ENCODE peak calls at places on chromosomes 6 and 20, in four cellular contexts. K is GM12878, I is K562, G is HepG2. Y is an unnamed sample.
A peak's percentile ranks its signal among the peaks of the same experiment; 100 is the strongest.

GRCh38 chr6:130865793-130866192 is 38.6 kb downstream of the SMLR1 start:
- DNase-seq in G (no peak), K (no peak), I (no peak), Y (no peak)

GRCh38 chr20:13041574-13042457 is 33.0 kb downstream of the SPTLC3 start:
- DNase-seq in K (no peak), I (no peak), G (no peak), Y (no peak)

GRCh38 chr6:124536792-124537191 is 425.4 kb upstream of the RNF217 start:
- DNase-seq in I (no peak), G (no peak), K (no peak), Y (no peak)

GRCh38 chr6:133939778-133940667 is 13.0 kb upstream of the TBPL1 start:
- DNase-seq in G (peak; percentile 32), K (no peak), I (peak; percentile 46), Y (no peak)

GRCh38 chr20:10728873-10729670 is 55.3 kb upstream of the JAG1 start:
- DNase-seq in G (no peak), I (no peak), K (no peak), Y (no peak)

GRCh38 chr20:44431118-44431501 is 44.6 kb upstream of the TTPAL start:
- DNase-seq in G (no peak), I (no peak), K (no peak), Y (no peak)

GRCh38 chr6:95203153-95203754 is 374.1 kb upstream of the MANEA start:
- DNase-seq in G (peak; percentile 10), K (no peak), I (peak; percentile 8), Y (peak; percentile 78)

GRCh38 chr20:54013397-54013941 is 56.9 kb downstream of the BCAS1 start:
- DNase-seq in K (no peak), I (no peak), G (no peak), Y (no peak)

GRCh38 chr6:113763883-113764282 is 93.3 kb upstream of the MARCKS start:
- DNase-seq in K (peak; percentile 72), I (no peak), G (no peak), Y (no peak)

GRCh38 chr6:1613631-1614447 is 4.1 kb downstream of the FOXC1 start:
- DNase-seq in G (no peak), K (no peak), I (no peak), Y (peak; percentile 90)

GRCh38 chr6:20159781-20160540 is 52.3 kb downstream of the MBOAT1 start:
- DNase-seq in I (no peak), K (no peak), G (no peak), Y (no peak)

GRCh38 chr6:2643935-2644539 is 106.7 kb downstream of the MYLK4 start:
- DNase-seq in G (no peak), I (no peak), K (no peak), Y (no peak)

GRCh38 chr20:18831830-18832229 is 18.2 kb downstream of the SCP2D1 start:
- DNase-seq in G (no peak), K (no peak), I (no peak), Y (no peak)

GRCh38 chr6:159852877-159853276 is 37.9 kb upstream of the MAS1 start:
- DNase-seq in K (no peak), G (no peak), I (no peak), Y (peak; percentile 43)

GRCh38 chr6:41451039-41451438 is 95.1 kb upstream of the FOXP4 start:
- DNase-seq in G (no peak), I (peak; percentile 57), K (no peak), Y (peak; percentile 68)

GRCh38 chr6:18586133-18586532 is 199.0 kb downstream of the RNF144B start:
- DNase-seq in K (no peak), I (no peak), G (no peak), Y (no peak)

GRCh38 chr6:158808918-158809678 is 10.1 kb downstream of the EZR start:
- DNase-seq in K (peak; percentile 80), I (no peak), G (peak; percentile 78), Y (no peak)

GRCh38 chr6:25175216-25175615 is 104.0 kb upstream of the CARMIL1 start:
- DNase-seq in I (no peak), K (no peak), G (no peak), Y (no peak)

GRCh38 chr6:57021086-57021720 is 25.3 kb upstream of the KIAA1586 start:
- DNase-seq in K (no peak), G (peak; percentile 46), I (peak; percentile 56), Y (peak; percentile 85)

GRCh38 chr6:159501558-159501957 is 191.5 kb downstream of the SOD2 start:
- DNase-seq in G (no peak), K (no peak), I (no peak), Y (no peak)

GRCh38 chr20:10922521-10922920 is 248.7 kb upstream of the JAG1 start:
- DNase-seq in I (no peak), G (no peak), K (no peak), Y (no peak)

GRCh38 chr6:33656844-33657243 is 35.7 kb downstream of the ITPR3 start:
- DNase-seq in K (no peak), I (no peak), G (no peak), Y (no peak)

GRCh38 chr20:50329981-50330503 is 139.4 kb downstream of the CEBPB start:
- DNase-seq in G (no peak), K (no peak), I (no peak), Y (no peak)

GRCh38 chr20:61923371-61924166 is 142.1 kb downstream of the TAF4 start:
- DNase-seq in K (no peak), I (no peak), G (no peak), Y (no peak)

GRCh38 chr6:24356310-24357035 is 1.4 kb downstream of the DCDC2 start:
- DNase-seq in K (no peak), G (peak; percentile 66), I (no peak), Y (no peak)

DNA sequence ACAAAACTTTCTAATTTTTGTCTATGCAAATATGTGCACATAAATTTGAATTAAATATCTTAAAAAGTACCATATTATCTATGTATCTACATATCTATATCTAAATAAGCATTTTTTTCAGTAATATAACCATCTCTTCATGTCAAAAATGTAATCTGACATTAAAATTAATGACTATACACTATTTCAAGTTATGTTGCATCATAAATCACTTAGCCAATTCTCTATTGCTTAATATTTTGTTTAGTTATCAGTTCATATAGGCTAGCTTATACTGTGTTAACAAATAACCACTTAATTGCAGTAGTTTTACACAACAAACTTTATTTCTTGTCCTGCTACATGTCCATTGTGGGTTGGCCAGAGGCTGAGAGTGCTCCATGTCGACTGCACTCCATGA is 360.8 kb downstream of the EPM2A start:
- DNase-seq in I (no peak), G (no peak), K (no peak), Y (no peak)
- TF ChIP-seq JUNB in I (no peak), G (no peak), K (no peak), Y (no peak)

GRCh38 chr6:166623318-166623717 is 3.7 kb downstream of the RPS6KA2 start:
- DNase-seq in I (no peak), K (no peak), G (no peak), Y (no peak)

GRCh38 chr6:166626177-166627038 is 643 bp downstream of the RPS6KA2 start:
- DNase-seq in G (no peak), K (no peak), I (no peak), Y (peak; percentile 80)

GRCh38 chr6:166627039-166627874 is at the start of gene RPS6KA2:
- DNase-seq in I (peak; percentile 99), K (peak; percentile 93), G (peak; percentile 89), Y (peak; percentile 99)

GRCh38 chr6:166624275-166624674 is 2.8 kb downstream of the RPS6KA2 start:
- DNase-seq in I (no peak), K (no peak), G (no peak), Y (no peak)

GRCh38 chr6:166625356-166625755 is 1.7 kb downstream of the RPS6KA2 start:
- DNase-seq in G (no peak), I (no peak), K (no peak), Y (no peak)
- H3K79me2 ChIP-seq in G (no peaks in the 10 kb centered on the region), I (no peaks in the 10 kb centered on the region), K (no peaks in the 10 kb centered on the region), Y (peaks cover 50% of the 10 kb centered on the region)

GRCh38 chr20:47318027-47318595 is 38.4 kb downstream of the ZMYND8 start:
- DNase-seq in I (peak; percentile 35), K (no peak), G (peak; percentile 94), Y (no peak)
- TF ChIP-seq POLR2AphosphoS5 in I (no peak), K (no peak), G (no peak), Y (peak; percentile 46)

GRCh38 chr6:116557863-116558262 is 4.3 kb downstream of the CALHM4 start:
- DNase-seq in K (no peak), I (no peak), G (peak; percentile 22), Y (peak; percentile 27)

GRCh38 chr6:116556065-116556464 is 2.5 kb downstream of the CALHM4 start:
- DNase-seq in I (no peak), K (no peak), G (no peak), Y (no peak)

GRCh38 chr6:116556814-116557403 is 3.4 kb downstream of the CALHM4 start:
- DNase-seq in I (no peak), K (no peak), G (no peak), Y (no peak)

GRCh38 chr6:116550796-116551195 is 2.8 kb upstream of the CALHM4 start:
- DNase-seq in K (no peak), I (no peak), G (peak; percentile 72), Y (no peak)

GRCh38 chr6:116553451-116553850 is at the start of gene CALHM4:
- DNase-seq in G (no peak), K (no peak), I (no peak), Y (no peak)
- TF ChIP-seq JUNB in G (no peak), K (no peak), I (no peak), Y (no peak)